ENCODE peak calls at places on chromosomes 11 and 22, in eight cellular contexts. One of them, this sample, is unnamed.

GRCh38 chr11:128247235-128247594 is 340.1 kb downstream of the ETS1 start:
- DNase-seq in progenitor cell of endocrine pancreas: no peak
- DNase-seq in stomach: no peak
- DNase-seq in epithelial cell of esophagus: no peak
- DNase-seq in HepG2: no peak
- DNase-seq in breast epithelium: no peak
- DNase-seq in HFFc6: no peak
- DNase-seq in mucosa of descending colon: no peak
- DNase-seq in this sample: no peak

GRCh38 chr11:111456086-111456858 is 55.9 kb downstream of the BTG4 start:
- DNase-seq in breast epithelium: no peak
- DNase-seq in stomach: no peak
- DNase-seq in progenitor cell of endocrine pancreas: no peak
- DNase-seq in mucosa of descending colon: no peak
- DNase-seq in HFFc6: no peak
- DNase-seq in HepG2: no peak
- DNase-seq in epithelial cell of esophagus: no peak
- DNase-seq in this sample: no peak

GRCh38 chr11:57311109-57311936 is 13.4 kb downstream of the TNKS1BP1 start:
- DNase-seq in epithelial cell of esophagus: peak
- DNase-seq in breast epithelium: peak
- DNase-seq in mucosa of descending colon: peak
- DNase-seq in stomach: peak
- DNase-seq in HepG2: peak
- DNase-seq in HFFc6: peak
- DNase-seq in progenitor cell of endocrine pancreas: peak
- DNase-seq in this sample: peak

GRCh38 chr11:61706452-61707400 is 26.5 kb downstream of the DAGLA start:
- DNase-seq in HFFc6: no peak
- DNase-seq in HepG2: no peak
- DNase-seq in stomach: no peak
- DNase-seq in progenitor cell of endocrine pancreas: no peak
- DNase-seq in epithelial cell of esophagus: no peak
- DNase-seq in mucosa of descending colon: no peak
- DNase-seq in breast epithelium: no peak
- DNase-seq in this sample: no peak

GRCh38 chr22:42680648-42681047 is 31.5 kb upstream of the CYB5R3 start:
- DNase-seq in mucosa of descending colon: peak
- DNase-seq in breast epithelium: no peak
- DNase-seq in HFFc6: peak
- DNase-seq in HepG2: no peak
- DNase-seq in epithelial cell of esophagus: peak
- DNase-seq in stomach: no peak
- DNase-seq in progenitor cell of endocrine pancreas: no peak
- DNase-seq in this sample: no peak

GRCh38 chr11:102220728-102221467 is 96.4 kb upstream of the BIRC3 start:
- DNase-seq in HepG2: no peak
- DNase-seq in breast epithelium: no peak
- DNase-seq in epithelial cell of esophagus: peak
- DNase-seq in mucosa of descending colon: no peak
- DNase-seq in stomach: no peak
- DNase-seq in progenitor cell of endocrine pancreas: no peak
- DNase-seq in HFFc6: peak
- DNase-seq in this sample: no peak

GRCh38 chr22:17159504-17159951 is 451 bp upstream of the HDHD5 start:
- DNase-seq in HFFc6: no peak
- DNase-seq in epithelial cell of esophagus: peak
- DNase-seq in breast epithelium: peak
- DNase-seq in stomach: peak
- DNase-seq in mucosa of descending colon: peak
- DNase-seq in HepG2: no peak
- DNase-seq in progenitor cell of endocrine pancreas: no peak
- DNase-seq in this sample: no peak

GRCh38 chr22:23106906-23107367 is 34.9 kb downstream of the RSPH14 start:
- DNase-seq in progenitor cell of endocrine pancreas: no peak
- DNase-seq in HFFc6: no peak
- DNase-seq in epithelial cell of esophagus: no peak
- DNase-seq in mucosa of descending colon: no peak
- DNase-seq in HepG2: peak
- DNase-seq in breast epithelium: no peak
- DNase-seq in stomach: peak
- DNase-seq in this sample: no peak

GRCh38 chr11:75792127-75792731 is 22.8 kb upstream of the UVRAG start:
- DNase-seq in HepG2: no peak
- DNase-seq in mucosa of descending colon: no peak
- DNase-seq in HFFc6: no peak
- DNase-seq in progenitor cell of endocrine pancreas: no peak
- DNase-seq in breast epithelium: no peak
- DNase-seq in stomach: no peak
- DNase-seq in epithelial cell of esophagus: no peak
- DNase-seq in this sample: no peak

GRCh38 chr11:15275141-15275540 is 160.4 kb downstream of the INSC start:
- DNase-seq in stomach: no peak
- DNase-seq in mucosa of descending colon: no peak
- DNase-seq in breast epithelium: no peak
- DNase-seq in HepG2: no peak
- DNase-seq in HFFc6: no peak
- DNase-seq in epithelial cell of esophagus: no peak
- DNase-seq in progenitor cell of endocrine pancreas: no peak
- DNase-seq in this sample: no peak

GRCh38 chr11:74532496-74533246 is 39.1 kb upstream of the LIPT2 start:
- DNase-seq in epithelial cell of esophagus: peak
- DNase-seq in HepG2: no peak
- DNase-seq in breast epithelium: no peak
- DNase-seq in mucosa of descending colon: peak
- DNase-seq in HFFc6: no peak
- DNase-seq in stomach: no peak
- DNase-seq in progenitor cell of endocrine pancreas: no peak
- DNase-seq in this sample: no peak

GRCh38 chr11:88544656-88545280 is 207.2 kb upstream of the CTSC start:
- DNase-seq in mucosa of descending colon: no peak
- DNase-seq in HFFc6: no peak
- DNase-seq in stomach: no peak
- DNase-seq in epithelial cell of esophagus: no peak
- DNase-seq in breast epithelium: no peak
- DNase-seq in progenitor cell of endocrine pancreas: no peak
- DNase-seq in HepG2: no peak
- DNase-seq in this sample: no peak

GRCh38 chr11:69658606-69659450 is 16.3 kb downstream of the LTO1 start:
- DNase-seq in progenitor cell of endocrine pancreas: no peak
- DNase-seq in stomach: no peak
- DNase-seq in epithelial cell of esophagus: no peak
- DNase-seq in mucosa of descending colon: no peak
- DNase-seq in breast epithelium: no peak
- DNase-seq in HFFc6: no peak
- DNase-seq in HepG2: peak
- DNase-seq in this sample: no peak

GRCh38 chr11:96465537-96465936 is 75.7 kb downstream of the JRKL start:
- DNase-seq in mucosa of descending colon: no peak
- DNase-seq in HFFc6: no peak
- DNase-seq in breast epithelium: no peak
- DNase-seq in HepG2: no peak
- DNase-seq in progenitor cell of endocrine pancreas: no peak
- DNase-seq in stomach: no peak
- DNase-seq in epithelial cell of esophagus: peak
- DNase-seq in this sample: no peak

GRCh38 chr22:22881116-22882032 is 6.2 kb upstream of the IGLL5 start:
- DNase-seq in HepG2: no peak
- DNase-seq in mucosa of descending colon: no peak
- DNase-seq in HFFc6: no peak
- DNase-seq in breast epithelium: peak
- DNase-seq in progenitor cell of endocrine pancreas: no peak
- DNase-seq in stomach: no peak
- DNase-seq in epithelial cell of esophagus: no peak
- DNase-seq in this sample: no peak

DNA sequence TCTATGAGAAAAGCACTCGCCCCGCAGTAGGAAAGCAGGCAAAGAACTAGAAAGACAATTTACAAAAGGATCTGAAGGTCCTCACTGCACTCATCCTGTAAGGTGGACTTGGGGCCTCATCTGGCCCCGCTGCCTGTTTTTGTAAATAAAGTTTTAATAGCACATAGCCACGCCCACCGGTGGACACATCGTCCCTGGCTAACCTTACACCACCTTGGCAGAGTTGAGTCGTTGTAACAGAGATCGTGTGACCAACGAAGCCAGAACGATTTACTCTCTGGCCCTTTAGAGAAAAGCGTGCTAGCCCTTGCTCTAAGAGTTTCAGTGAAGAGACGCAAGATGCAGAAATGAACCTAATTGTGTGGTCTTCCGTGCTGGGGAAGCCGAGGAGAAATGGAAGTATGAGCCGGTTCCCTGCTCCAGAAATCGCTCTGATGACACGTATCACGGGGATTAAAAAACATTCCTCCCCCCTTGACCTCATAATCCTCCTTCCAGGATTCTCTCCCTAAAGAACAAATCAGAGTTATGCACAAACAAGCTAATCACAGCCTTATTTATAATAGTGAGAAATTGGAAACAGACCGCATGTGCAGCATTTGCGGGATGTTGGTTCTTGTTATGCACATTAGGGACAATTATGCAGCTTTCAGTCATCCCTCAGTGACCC is 80.1 kb downstream of the CDKN1C start:
- DNase-seq in HepG2: no peak
- DNase-seq in stomach: peak
- DNase-seq in mucosa of descending colon: no peak
- DNase-seq in epithelial cell of esophagus: no peak
- DNase-seq in HFFc6: no peak
- DNase-seq in progenitor cell of endocrine pancreas: peak
- DNase-seq in breast epithelium: peak
- DNase-seq in this sample: peak
- TF ChIP-seq CTCF in HepG2: no peak
- TF ChIP-seq CTCF in stomach: no peak
- TF ChIP-seq CTCF in mucosa of descending colon: no peak
- TF ChIP-seq CTCF in epithelial cell of esophagus: no peak
- TF ChIP-seq CTCF in HFFc6: no peak
- TF ChIP-seq CTCF in progenitor cell of endocrine pancreas: no peak
- TF ChIP-seq CTCF in breast epithelium: no peak
- TF ChIP-seq CTCF in this sample: no peak

DNA sequence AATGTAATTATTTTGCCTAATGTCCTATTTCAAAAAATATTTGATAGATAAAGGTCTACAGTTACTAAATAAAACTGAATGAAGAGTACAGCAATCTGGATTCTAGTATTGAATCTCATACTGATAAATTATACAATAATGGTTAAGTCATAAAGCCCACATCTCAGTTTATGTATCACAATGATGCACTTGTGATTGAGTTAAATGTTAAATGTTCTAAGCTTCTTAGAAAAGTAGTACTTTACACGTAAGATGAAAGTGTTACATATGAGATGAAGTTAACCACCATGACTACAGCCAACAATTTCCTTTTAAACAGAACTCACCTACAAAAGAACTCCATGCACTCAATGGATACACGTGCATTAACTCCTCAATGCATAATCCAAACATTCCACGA is 51.7 kb downstream of the PHF21A start:
- DNase-seq in breast epithelium: no peak
- DNase-seq in HFFc6: no peak
- DNase-seq in stomach: no peak
- DNase-seq in mucosa of descending colon: no peak
- DNase-seq in epithelial cell of esophagus: no peak
- DNase-seq in HepG2: no peak
- DNase-seq in progenitor cell of endocrine pancreas: no peak
- DNase-seq in this sample: no peak
- TF ChIP-seq CTCF in breast epithelium: no peak
- TF ChIP-seq CTCF in HFFc6: no peak
- TF ChIP-seq CTCF in stomach: no peak
- TF ChIP-seq CTCF in mucosa of descending colon: no peak
- TF ChIP-seq CTCF in epithelial cell of esophagus: no peak
- TF ChIP-seq CTCF in HepG2: no peak
- TF ChIP-seq CTCF in progenitor cell of endocrine pancreas: no peak
- TF ChIP-seq CTCF in this sample: no peak

DNA sequence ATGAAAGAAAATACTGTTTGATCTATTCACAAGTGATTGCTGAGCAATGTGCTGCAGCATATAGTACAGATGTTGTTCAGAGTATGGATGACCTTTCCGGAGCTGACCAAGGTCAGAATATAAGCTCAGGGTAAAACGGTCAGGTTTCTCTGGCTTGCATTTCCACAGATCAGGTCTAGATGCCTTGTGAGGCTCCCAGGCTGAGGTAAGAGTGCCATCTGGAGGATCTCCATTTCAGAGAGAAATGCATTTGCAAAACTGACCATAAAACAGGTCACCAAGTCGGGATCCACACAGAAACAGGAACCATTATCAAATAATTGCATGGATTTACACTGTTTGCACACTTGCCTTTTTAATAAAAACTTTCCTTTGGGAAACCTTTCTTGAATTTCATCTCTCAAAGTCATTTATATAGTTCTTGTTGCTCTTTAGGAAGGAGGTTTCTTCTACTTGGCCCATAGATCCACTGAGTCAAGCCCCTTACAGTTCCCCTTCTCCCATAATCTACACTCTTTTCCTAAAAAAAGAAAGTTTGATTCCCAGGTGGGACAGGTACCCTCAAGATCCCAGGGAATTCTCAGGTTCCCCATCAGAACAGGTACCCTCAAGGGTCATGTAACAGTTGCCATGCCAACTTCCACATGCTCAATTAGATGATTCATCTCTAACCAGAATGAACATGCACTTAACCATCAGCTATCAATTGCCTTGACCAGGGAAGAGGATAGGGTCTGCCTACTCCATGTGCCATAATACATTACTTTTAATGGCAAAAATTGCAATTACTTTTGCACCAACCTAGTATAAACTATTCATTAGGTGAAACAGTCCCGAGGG is 25.0 kb upstream of the TMPRSS5 start:
- DNase-seq in epithelial cell of esophagus: peak
- DNase-seq in HepG2: peak
- DNase-seq in mucosa of descending colon: peak
- DNase-seq in breast epithelium: no peak
- DNase-seq in progenitor cell of endocrine pancreas: no peak
- DNase-seq in HFFc6: peak
- DNase-seq in stomach: peak
- DNase-seq in this sample: no peak
- TF ChIP-seq CTCF in epithelial cell of esophagus: peak
- TF ChIP-seq CTCF in HepG2: peak
- TF ChIP-seq CTCF in mucosa of descending colon: no peak
- TF ChIP-seq CTCF in breast epithelium: no peak
- TF ChIP-seq CTCF in progenitor cell of endocrine pancreas: peak
- TF ChIP-seq CTCF in HFFc6: peak
- TF ChIP-seq CTCF in stomach: no peak
- TF ChIP-seq CTCF in this sample: no peak

DNA sequence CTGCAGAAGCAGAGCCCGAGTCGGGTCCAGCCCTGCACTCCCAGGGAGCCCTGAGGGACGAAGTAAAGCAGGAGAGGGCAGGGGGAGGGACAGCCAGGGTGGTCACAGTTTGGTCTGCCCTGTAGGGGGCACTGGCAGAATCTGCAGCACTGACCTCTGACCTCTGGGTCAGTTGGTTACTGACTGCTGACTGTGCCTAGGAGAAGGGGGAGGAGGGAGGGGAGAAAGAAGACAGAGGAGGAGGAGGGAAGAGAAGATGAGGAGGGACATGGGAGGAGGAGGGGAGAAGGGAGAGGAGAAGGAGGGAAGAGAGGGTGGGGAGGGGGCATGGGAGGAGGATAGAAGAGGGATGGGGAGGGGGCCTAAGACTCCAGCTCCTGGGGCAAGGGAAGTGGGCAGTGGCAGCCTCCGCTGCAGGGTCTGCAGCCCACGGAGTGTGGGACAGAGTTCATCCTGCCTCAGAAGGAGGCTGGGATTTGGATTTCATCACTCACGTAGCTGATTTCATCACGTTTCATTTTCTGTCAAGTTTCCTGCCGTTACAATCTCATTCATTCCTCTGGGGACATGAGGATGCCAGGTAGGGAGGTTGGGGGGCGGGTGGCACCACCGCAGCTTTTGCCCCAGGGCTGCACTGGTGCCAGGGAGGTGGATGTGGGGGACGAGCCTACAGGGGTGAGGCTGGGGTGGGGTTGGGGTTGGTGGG is 55.2 kb downstream of the FLRT1 start:
- DNase-seq in HepG2: no peak
- DNase-seq in mucosa of descending colon: no peak
- DNase-seq in progenitor cell of endocrine pancreas: no peak
- DNase-seq in stomach: no peak
- DNase-seq in breast epithelium: no peak
- DNase-seq in HFFc6: no peak
- DNase-seq in epithelial cell of esophagus: peak
- DNase-seq in this sample: no peak
- TF ChIP-seq CTCF in HepG2: peak
- TF ChIP-seq CTCF in mucosa of descending colon: no peak
- TF ChIP-seq CTCF in progenitor cell of endocrine pancreas: no peak
- TF ChIP-seq CTCF in stomach: no peak
- TF ChIP-seq CTCF in breast epithelium: no peak
- TF ChIP-seq CTCF in HFFc6: peak
- TF ChIP-seq CTCF in epithelial cell of esophagus: no peak
- TF ChIP-seq CTCF in this sample: no peak

This sample was measured in natural killer cell.